ENCODE peak calls at places on chromosomes 3 and 15, in four cellular contexts. Z is HepG2, X is colonic mucosa, U is GM23248. Y is an unnamed sample. For H3K4me1, the result is how much of the 10 kb centered on the place peaks cover.

GRCh38 chr15:29061746-29062660 is 176.2 kb downstream of the APBA2 start:
- DNase-seq in Z (no peak), X (no peak), U (no peak), Y (no peak)

GRCh38 chr15:87131067-87131466 is 1051.4 kb downstream of the AGBL1 start:
- DNase-seq in Z (no peak), X (no peak), U (no peak), Y (no peak)

GRCh38 chr3:61575893-61576292 is 14.5 kb downstream of the PTPRG start:
- DNase-seq in Z (no peak), X (no peak), U (no peak), Y (no peak)

GRCh38 chr3:168495932-168496331 is 400.2 kb upstream of the GOLIM4 start:
- DNase-seq in Z (no peak), X (no peak), U (no peak), Y (no peak)

GRCh38 chr3:119497824-119498187 is 541 bp upstream of the TIMMDC1 start:
- DNase-seq in Z (peak), X (peak), U (peak), Y (peak)

GRCh38 chr3:154971341-154971740 is 108.8 kb upstream of the MME start:
- DNase-seq in Z (no peak), X (no peak), U (peak), Y (no peak)

GRCh38 chr3:57691411-57692133 is 1.3 kb downstream of the DENND6A start:
- DNase-seq in Z (no peak), X (peak), U (peak), Y (no peak)

GRCh38 chr3:48411041-48411588 is 18.8 kb downstream of the PLXNB1 start:
- DNase-seq in Z (no peak), X (no peak), U (no peak), Y (no peak)

GRCh38 chr3:7977245-7978103 is 524.1 kb upstream of the LMCD1 start:
- DNase-seq in Z (no peak), X (no peak), U (no peak), Y (no peak)

GRCh38 chr3:64740232-64740631 is 52.4 kb upstream of the ADAMTS9 start:
- DNase-seq in Z (peak), X (no peak), U (peak), Y (no peak)

GRCh38 chr15:94258246-94258645 is 26.9 kb downstream of the MCTP2 start:
- DNase-seq in Z (no peak), X (no peak), U (no peak), Y (no peak)

GRCh38 chr3:15205934-15206661 is at the start of gene CAPN7:
- DNase-seq in Z (peak), X (peak), U (peak), Y (peak)

GRCh38 chr3:133124511-133124910 is 86.3 kb downstream of the TMEM108 start:
- DNase-seq in Z (no peak), X (no peak), U (no peak), Y (peak)

GRCh38 chr3:163878396-163878795 is 1199.9 kb downstream of the SI start:
- DNase-seq in Z (no peak), X (no peak), U (no peak), Y (peak)

GRCh38 chr15:36632196-36632595 is 52.8 kb downstream of the CDIN1 start:
- DNase-seq in Z (no peak), X (no peak), U (peak), Y (no peak)

GRCh38 chr3:49607796-49608195 is 53.5 kb downstream of the BSN start:
- DNase-seq in Z (no peak), X (no peak), U (no peak), Y (no peak)

GRCh38 chr15:75694241-75695182 is 18.1 kb downstream of the CSPG4 start:
- DNase-seq in Z (peak), X (peak), U (peak), Y (peak)

GRCh38 chr3:52444860-52445793 is at the start of gene SEMA3G:
- DNase-seq in Z (peak), X (peak), U (peak), Y (peak)

GRCh38 chr3:184466413-184466960 is 86.6 kb downstream of the CHRD start:
- DNase-seq in Z (no peak), X (peak), U (peak), Y (peak)

GRCh38 chr3:45009868-45010267 is 16.2 kb upstream of the CLEC3B start:
- DNase-seq in Z (no peak), X (no peak), U (no peak), Y (no peak)

GRCh38 chr3:193030276-193030675 is 112.6 kb upstream of the MB21D2 start:
- DNase-seq in Z (no peak), X (no peak), U (peak), Y (no peak)

GRCh38 chr15:34049096-34049495 is 10.1 kb upstream of the AVEN start:
- DNase-seq in Z (no peak), X (no peak), U (peak), Y (no peak)

GRCh38 chr3:18739098-18739431 is 313.9 kb upstream of the SATB1 start:
- DNase-seq in Z (no peak), X (no peak), U (no peak), Y (no peak)

GRCh38 chr3:174101244-174101643 is 703.7 kb downstream of the NLGN1 start:
- DNase-seq in Z (no peak), X (no peak), U (no peak), Y (no peak)

GRCh38 chr3:30341079-30341478 is 265.3 kb upstream of the TGFBR2 start:
- DNase-seq in Z (no peak), X (no peak), U (no peak), Y (no peak)

GRCh38 chr3:128433630-128434185 is 33.0 kb downstream of the DNAJB8 start:
- DNase-seq in Z (no peak), X (no peak), U (peak), Y (no peak)

GRCh38 chr3:128434524-128434923 is 32.2 kb downstream of the DNAJB8 start:
- DNase-seq in Z (no peak), X (no peak), U (no peak), Y (no peak)

GRCh38 chr3:128431803-128432300 is 34.8 kb downstream of the DNAJB8 start:
- DNase-seq in Z (no peak), X (no peak), U (no peak), Y (no peak)

GRCh38 chr3:128432301-128432897 is 34.3 kb downstream of the DNAJB8 start:
- DNase-seq in Z (no peak), X (no peak), U (no peak), Y (peak)

GRCh38 chr3:128432898-128433629 is 33.6 kb downstream of the DNAJB8 start:
- DNase-seq in Z (no peak), X (no peak), U (peak), Y (peak)
- H3K9ac ChIP-seq in Z (no peak), X (no peak), U (no peak), Y (no peak)

GRCh38 chr3:197013989-197014388 is 15.6 kb downstream of the MELTF start:
- DNase-seq in Z (no peak), X (no peak), U (no peak), Y (no peak)

GRCh38 chr3:197019021-197019420 is 10.6 kb downstream of the MELTF start:
- DNase-seq in Z (peak), X (no peak), U (no peak), Y (no peak)

GRCh38 chr3:197017003-197017402 is 12.6 kb downstream of the MELTF start:
- DNase-seq in Z (no peak), X (no peak), U (no peak), Y (no peak)

GRCh38 chr3:197014942-197015575 is 14.6 kb downstream of the MELTF start:
- DNase-seq in Z (no peak), X (no peak), U (no peak), Y (no peak)

GRCh38 chr3:197015790-197016705 is 13.6 kb downstream of the MELTF start:
- DNase-seq in Z (no peak), X (no peak), U (no peak), Y (no peak)
- H3K4me1 ChIP-seq in Z (under half), X (under half), U (under half), Y (under half)

GRCh38 chr15:61281328-61281727 is 52.2 kb upstream of the RORA start:
- DNase-seq in Z (no peak), X (no peak), U (no peak), Y (no peak)
- H3K9ac ChIP-seq in Z (no peak), X (no peak), U (no peak), Y (no peak)

GRCh38 chr15:88915354-88915753 is 2.2 kb upstream of the MFGE8 start:
- DNase-seq in Z (no peak), X (no peak), U (no peak), Y (no peak)
- H3K4me1 ChIP-seq in Z (under half), X (under half), U (under half), Y (under half)

DNA sequence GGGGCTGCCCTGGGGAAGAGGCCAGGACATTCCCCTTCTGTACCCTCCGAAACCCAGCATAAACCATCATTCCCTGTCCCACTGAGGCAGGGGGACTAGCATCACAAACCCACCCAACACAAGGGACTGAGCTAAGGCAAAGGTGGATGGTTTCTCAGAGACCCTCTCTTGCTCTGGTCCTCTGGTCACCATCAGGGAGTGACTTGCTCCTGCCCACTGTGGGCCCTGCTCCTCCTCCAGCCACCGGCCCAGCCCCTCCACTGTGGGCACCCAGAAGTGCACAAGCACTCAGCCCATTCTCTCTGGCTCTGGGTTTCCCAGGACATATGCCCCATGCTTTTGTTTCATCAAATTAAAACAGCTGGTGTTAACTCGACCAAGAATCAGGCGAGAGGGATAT is 44.9 kb downstream of the PTH1R start:
- DNase-seq in Z (no peak), X (no peak), U (no peak), Y (no peak)
- H3K9ac ChIP-seq in Z (no peak), X (no peak), U (no peak), Y (no peak)

GRCh38 chr15:98953950-98954349 is 53.6 kb downstream of the PGPEP1L start:
- DNase-seq in Z (no peak), X (no peak), U (no peak), Y (no peak)
- H3K4me1 ChIP-seq in Z (under half), X (under half), U (under half), Y (under half)

GRCh38 chr3:23809294-23809693 is 3.5 kb downstream of the UBE2E1 start:
- DNase-seq in Z (no peak), X (no peak), U (no peak), Y (no peak)

GRCh38 chr3:23808525-23808924 is 2.8 kb downstream of the UBE2E1 start:
- DNase-seq in Z (no peak), X (no peak), U (no peak), Y (no peak)

GRCh38 chr3:23805881-23806321 is at the start of gene UBE2E1:
- DNase-seq in Z (peak), X (peak), U (peak), Y (peak)

GRCh38 chr3:23806322-23807160 is 786 bp downstream of the UBE2E1 start:
- DNase-seq in Z (no peak), X (peak), U (peak), Y (peak)

DNA sequence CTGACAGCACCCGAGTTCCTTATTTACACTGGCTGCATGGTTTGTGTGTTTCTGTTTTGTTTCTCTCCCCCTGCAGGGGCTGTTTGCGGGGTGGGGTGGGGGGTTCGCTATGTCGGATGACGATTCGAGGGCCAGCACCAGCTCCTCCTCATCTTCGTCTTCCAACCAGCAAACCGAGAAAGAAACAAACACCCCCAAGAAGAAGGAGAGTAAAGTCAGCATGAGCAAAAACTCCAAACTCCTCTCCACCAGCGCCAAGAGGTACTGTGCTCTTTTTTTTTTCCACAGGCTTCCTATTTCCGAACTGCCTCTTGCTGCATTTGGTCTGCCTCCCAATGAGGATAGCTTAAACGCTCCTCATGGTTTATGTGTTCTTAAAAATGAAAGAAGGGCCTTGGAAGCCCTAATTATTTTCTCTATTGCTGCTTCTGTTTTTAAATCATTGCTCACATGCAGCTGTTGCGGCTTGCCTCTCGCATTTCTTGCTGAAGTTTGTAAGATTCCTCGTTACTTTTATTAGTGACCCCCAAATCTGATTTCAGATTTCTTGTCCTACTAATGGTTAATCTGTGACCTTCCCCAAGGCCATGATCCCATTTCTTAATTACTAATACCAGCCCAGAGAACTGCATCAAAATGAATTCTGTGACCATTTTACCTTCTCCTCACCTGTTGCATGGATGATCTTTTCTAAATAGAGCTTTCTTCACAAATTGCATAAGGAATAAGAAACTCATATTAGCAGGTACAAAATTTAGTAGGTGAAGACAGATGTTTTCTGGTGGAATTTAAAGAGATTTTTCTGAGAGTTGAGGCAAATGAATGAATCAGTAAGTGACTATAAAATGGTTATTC is 1.6 kb downstream of the UBE2E1 start:
- DNase-seq in Z (no peak), X (peak), U (peak), Y (no peak)
- H3K9ac ChIP-seq in Z (peak), X (peak), U (peak), Y (peak)

DNA sequence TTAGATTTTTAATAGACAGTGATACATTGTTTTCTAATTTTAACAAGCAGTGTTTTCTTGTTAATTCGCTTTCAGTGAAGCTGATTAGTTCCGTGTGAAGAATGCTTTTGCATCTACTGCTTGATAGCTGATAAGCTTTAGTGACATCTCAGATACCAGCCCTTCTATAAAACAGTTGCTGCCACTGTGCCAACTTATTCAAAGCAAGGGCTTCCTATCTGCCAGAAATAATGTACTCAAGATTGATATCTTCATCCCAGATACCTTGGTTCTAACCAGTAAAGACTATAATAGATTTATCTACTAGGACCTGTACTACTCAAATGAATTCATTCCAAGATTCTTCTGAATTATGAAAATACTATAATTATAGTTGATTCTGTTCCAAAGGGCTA is 30.4 kb downstream of the RARB start:
- DNase-seq in Z (no peak), X (no peak), U (no peak), Y (no peak)
- H3K4me1 ChIP-seq in Z (under half), X (under half), U (under half), Y (under half)

DNA sequence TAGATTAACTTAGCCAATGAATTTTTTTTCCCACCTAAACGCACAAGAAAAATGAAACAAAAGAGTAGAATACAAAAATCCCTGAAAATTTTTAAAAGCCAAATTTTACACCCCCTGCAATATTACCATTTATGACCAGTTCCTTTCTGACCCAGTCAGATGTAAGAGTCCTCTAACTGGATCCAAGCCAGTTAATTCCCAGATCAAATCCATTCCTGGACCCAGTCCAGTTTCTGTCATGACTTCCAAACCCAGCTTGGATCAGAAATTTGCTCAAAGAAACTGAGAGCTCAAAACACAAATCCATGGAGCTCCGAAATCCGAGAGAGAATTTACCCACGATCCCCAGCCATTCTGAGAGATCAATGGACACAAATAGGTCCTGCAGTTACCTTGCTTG is 17.0 kb upstream of the ALDH1L1 start:
- DNase-seq in Z (no peak), X (no peak), U (no peak), Y (no peak)
- H3K9ac ChIP-seq in Z (no peak), X (no peak), U (no peak), Y (no peak)